ENCODE peak calls at places on chromosomes 16 and 17, in ten cellular contexts. One of them, this sample, is unnamed.

GRCh38 chr16:24851700-24852099 is 5.9 kb downstream of the SLC5A11 start:
- DNase-seq in NCI-H1930: no peak
- DNase-seq in CD4-positive, alpha-beta T cell: no peak
- DNase-seq in right atrium auricular region: no peak
- DNase-seq in OCI-LY7: no peak
- DNase-seq in hypothalamus: no peak
- DNase-seq in stromal cell of bone marrow: no peak
- DNase-seq in left cardiac atrium: no peak
- DNase-seq in Caco-2: no peak
- DNase-seq in AG08395: no peak
- DNase-seq in this sample: peak

GRCh38 chr16:81466351-81466960 is 21.8 kb downstream of the CMIP start:
- DNase-seq in NCI-H1930: no peak
- DNase-seq in CD4-positive, alpha-beta T cell: no peak
- DNase-seq in right atrium auricular region: no peak
- DNase-seq in OCI-LY7: no peak
- DNase-seq in hypothalamus: peak
- DNase-seq in stromal cell of bone marrow: no peak
- DNase-seq in left cardiac atrium: no peak
- DNase-seq in Caco-2: no peak
- DNase-seq in AG08395: no peak
- DNase-seq in this sample: no peak

GRCh38 chr16:27359051-27359450 is 42.9 kb upstream of the IL21R start:
- DNase-seq in NCI-H1930: no peak
- DNase-seq in CD4-positive, alpha-beta T cell: no peak
- DNase-seq in right atrium auricular region: no peak
- DNase-seq in OCI-LY7: no peak
- DNase-seq in hypothalamus: no peak
- DNase-seq in stromal cell of bone marrow: no peak
- DNase-seq in left cardiac atrium: no peak
- DNase-seq in Caco-2: no peak
- DNase-seq in AG08395: no peak
- DNase-seq in this sample: no peak

GRCh38 chr17:56098746-56099145 is 54.5 kb upstream of the ANKFN1 start:
- DNase-seq in NCI-H1930: no peak
- DNase-seq in CD4-positive, alpha-beta T cell: no peak
- DNase-seq in right atrium auricular region: no peak
- DNase-seq in OCI-LY7: no peak
- DNase-seq in hypothalamus: no peak
- DNase-seq in stromal cell of bone marrow: no peak
- DNase-seq in left cardiac atrium: no peak
- DNase-seq in Caco-2: no peak
- DNase-seq in AG08395: no peak
- DNase-seq in this sample: no peak

GRCh38 chr17:74478369-74479100 is 12.1 kb downstream of the CD300A start:
- DNase-seq in NCI-H1930: no peak
- DNase-seq in CD4-positive, alpha-beta T cell: no peak
- DNase-seq in right atrium auricular region: no peak
- DNase-seq in OCI-LY7: peak
- DNase-seq in hypothalamus: no peak
- DNase-seq in stromal cell of bone marrow: no peak
- DNase-seq in left cardiac atrium: no peak
- DNase-seq in Caco-2: no peak
- DNase-seq in AG08395: no peak
- DNase-seq in this sample: peak

GRCh38 chr17:19538095-19539039 is 4.7 kb downstream of the SLC47A1 start:
- DNase-seq in NCI-H1930: no peak
- DNase-seq in CD4-positive, alpha-beta T cell: no peak
- DNase-seq in right atrium auricular region: no peak
- DNase-seq in OCI-LY7: peak
- DNase-seq in hypothalamus: no peak
- DNase-seq in stromal cell of bone marrow: no peak
- DNase-seq in left cardiac atrium: no peak
- DNase-seq in Caco-2: peak
- DNase-seq in AG08395: no peak
- DNase-seq in this sample: no peak

GRCh38 chr17:77042688-77043330 is 98.0 kb upstream of the SEC14L1 start:
- DNase-seq in NCI-H1930: no peak
- DNase-seq in CD4-positive, alpha-beta T cell: no peak
- DNase-seq in right atrium auricular region: no peak
- DNase-seq in OCI-LY7: no peak
- DNase-seq in hypothalamus: no peak
- DNase-seq in stromal cell of bone marrow: no peak
- DNase-seq in left cardiac atrium: no peak
- DNase-seq in Caco-2: no peak
- DNase-seq in AG08395: no peak
- DNase-seq in this sample: no peak

GRCh38 chr17:54282886-54283285 is 460.2 kb downstream of the KIF2B start:
- DNase-seq in NCI-H1930: no peak
- DNase-seq in CD4-positive, alpha-beta T cell: no peak
- DNase-seq in right atrium auricular region: no peak
- DNase-seq in OCI-LY7: no peak
- DNase-seq in hypothalamus: no peak
- DNase-seq in stromal cell of bone marrow: no peak
- DNase-seq in left cardiac atrium: no peak
- DNase-seq in Caco-2: no peak
- DNase-seq in AG08395: no peak
- DNase-seq in this sample: no peak

GRCh38 chr17:62822080-62822904 is 14.2 kb upstream of the MARCHF10 start:
- DNase-seq in NCI-H1930: no peak
- DNase-seq in CD4-positive, alpha-beta T cell: no peak
- DNase-seq in right atrium auricular region: peak
- DNase-seq in OCI-LY7: no peak
- DNase-seq in hypothalamus: no peak
- DNase-seq in stromal cell of bone marrow: no peak
- DNase-seq in left cardiac atrium: peak
- DNase-seq in Caco-2: no peak
- DNase-seq in AG08395: no peak
- DNase-seq in this sample: no peak

GRCh38 chr17:49739662-49740271 is 24.2 kb downstream of the FAM117A start:
- DNase-seq in NCI-H1930: no peak
- DNase-seq in CD4-positive, alpha-beta T cell: peak
- DNase-seq in right atrium auricular region: peak
- DNase-seq in OCI-LY7: peak
- DNase-seq in hypothalamus: peak
- DNase-seq in stromal cell of bone marrow: no peak
- DNase-seq in left cardiac atrium: peak
- DNase-seq in Caco-2: no peak
- DNase-seq in AG08395: no peak
- DNase-seq in this sample: peak

GRCh38 chr17:47945529-47946508 is 4.4 kb downstream of the PNPO start:
- DNase-seq in NCI-H1930: no peak
- DNase-seq in CD4-positive, alpha-beta T cell: no peak
- DNase-seq in right atrium auricular region: no peak
- DNase-seq in OCI-LY7: no peak
- DNase-seq in hypothalamus: peak
- DNase-seq in stromal cell of bone marrow: no peak
- DNase-seq in left cardiac atrium: no peak
- DNase-seq in Caco-2: peak
- DNase-seq in AG08395: no peak
- DNase-seq in this sample: no peak

GRCh38 chr16:59201821-59202220 is 467.7 kb upstream of the GOT2 start:
- DNase-seq in NCI-H1930: no peak
- DNase-seq in CD4-positive, alpha-beta T cell: no peak
- DNase-seq in right atrium auricular region: no peak
- DNase-seq in OCI-LY7: no peak
- DNase-seq in hypothalamus: no peak
- DNase-seq in stromal cell of bone marrow: no peak
- DNase-seq in left cardiac atrium: no peak
- DNase-seq in Caco-2: no peak
- DNase-seq in AG08395: no peak
- DNase-seq in this sample: no peak

GRCh38 chr17:78107457-78107856 is 21.1 kb downstream of the TMC6 start:
- DNase-seq in NCI-H1930: no peak
- DNase-seq in CD4-positive, alpha-beta T cell: no peak
- DNase-seq in right atrium auricular region: no peak
- DNase-seq in OCI-LY7: no peak
- DNase-seq in hypothalamus: no peak
- DNase-seq in stromal cell of bone marrow: no peak
- DNase-seq in left cardiac atrium: no peak
- DNase-seq in Caco-2: no peak
- DNase-seq in AG08395: peak
- DNase-seq in this sample: peak

GRCh38 chr17:75020331-75021110 is 8.1 kb downstream of the MRPL58 start:
- DNase-seq in NCI-H1930: no peak
- DNase-seq in CD4-positive, alpha-beta T cell: no peak
- DNase-seq in right atrium auricular region: no peak
- DNase-seq in OCI-LY7: no peak
- DNase-seq in hypothalamus: peak
- DNase-seq in stromal cell of bone marrow: no peak
- DNase-seq in left cardiac atrium: no peak
- DNase-seq in Caco-2: no peak
- DNase-seq in AG08395: no peak
- DNase-seq in this sample: no peak

GRCh38 chr17:75242461-75243042 is 18.9 kb downstream of the GGA3 start:
- DNase-seq in NCI-H1930: no peak
- DNase-seq in CD4-positive, alpha-beta T cell: peak
- DNase-seq in right atrium auricular region: no peak
- DNase-seq in OCI-LY7: peak
- DNase-seq in hypothalamus: no peak
- DNase-seq in stromal cell of bone marrow: no peak
- DNase-seq in left cardiac atrium: no peak
- DNase-seq in Caco-2: no peak
- DNase-seq in AG08395: no peak
- DNase-seq in this sample: peak

GRCh38 chr17:34823023-34823422 is 138.2 kb downstream of the CCT6B start:
- DNase-seq in NCI-H1930: no peak
- DNase-seq in CD4-positive, alpha-beta T cell: no peak
- DNase-seq in right atrium auricular region: no peak
- DNase-seq in OCI-LY7: no peak
- DNase-seq in hypothalamus: no peak
- DNase-seq in stromal cell of bone marrow: no peak
- DNase-seq in left cardiac atrium: no peak
- DNase-seq in Caco-2: no peak
- DNase-seq in AG08395: no peak
- DNase-seq in this sample: no peak

GRCh38 chr16:79980650-79981521 is 380.3 kb upstream of the MAF start:
- DNase-seq in NCI-H1930: no peak
- DNase-seq in CD4-positive, alpha-beta T cell: no peak
- DNase-seq in right atrium auricular region: no peak
- DNase-seq in OCI-LY7: no peak
- DNase-seq in hypothalamus: peak
- DNase-seq in stromal cell of bone marrow: no peak
- DNase-seq in left cardiac atrium: no peak
- DNase-seq in Caco-2: no peak
- DNase-seq in AG08395: no peak
- DNase-seq in this sample: no peak

GRCh38 chr17:48610282-48611211 is at the start of gene HOXB7:
- DNase-seq in NCI-H1930: peak
- DNase-seq in CD4-positive, alpha-beta T cell: no peak
- DNase-seq in right atrium auricular region: no peak
- DNase-seq in OCI-LY7: peak
- DNase-seq in hypothalamus: no peak
- DNase-seq in stromal cell of bone marrow: no peak
- DNase-seq in left cardiac atrium: peak
- DNase-seq in Caco-2: peak
- DNase-seq in AG08395: peak
- DNase-seq in this sample: peak

GRCh38 chr16:55107851-55108250 is 177.2 kb downstream of the IRX5 start:
- DNase-seq in NCI-H1930: no peak
- DNase-seq in CD4-positive, alpha-beta T cell: no peak
- DNase-seq in right atrium auricular region: no peak
- DNase-seq in OCI-LY7: no peak
- DNase-seq in hypothalamus: no peak
- DNase-seq in stromal cell of bone marrow: no peak
- DNase-seq in left cardiac atrium: no peak
- DNase-seq in Caco-2: peak
- DNase-seq in AG08395: no peak
- DNase-seq in this sample: no peak

GRCh38 chr16:69567031-69567680 is 1.4 kb downstream of the NFAT5 start:
- DNase-seq in NCI-H1930: no peak
- DNase-seq in CD4-positive, alpha-beta T cell: no peak
- DNase-seq in right atrium auricular region: no peak
- DNase-seq in OCI-LY7: peak
- DNase-seq in hypothalamus: no peak
- DNase-seq in stromal cell of bone marrow: peak
- DNase-seq in left cardiac atrium: no peak
- DNase-seq in Caco-2: peak
- DNase-seq in AG08395: peak
- DNase-seq in this sample: peak

GRCh38 chr17:78534492-78535284 is 42.5 kb downstream of the DNAH17 start:
- DNase-seq in NCI-H1930: no peak
- DNase-seq in CD4-positive, alpha-beta T cell: no peak
- DNase-seq in right atrium auricular region: no peak
- DNase-seq in OCI-LY7: no peak
- DNase-seq in hypothalamus: peak
- DNase-seq in stromal cell of bone marrow: no peak
- DNase-seq in left cardiac atrium: no peak
- DNase-seq in Caco-2: no peak
- DNase-seq in AG08395: no peak
- DNase-seq in this sample: no peak

GRCh38 chr17:77366558-77367245 is 225.9 kb downstream of the SEC14L1 start:
- DNase-seq in NCI-H1930: no peak
- DNase-seq in CD4-positive, alpha-beta T cell: no peak
- DNase-seq in right atrium auricular region: no peak
- DNase-seq in OCI-LY7: peak
- DNase-seq in hypothalamus: no peak
- DNase-seq in stromal cell of bone marrow: no peak
- DNase-seq in left cardiac atrium: peak
- DNase-seq in Caco-2: no peak
- DNase-seq in AG08395: no peak
- DNase-seq in this sample: peak

GRCh38 chr17:43860077-43860725 is 13.2 kb downstream of the CD300LG start:
- DNase-seq in NCI-H1930: no peak
- DNase-seq in CD4-positive, alpha-beta T cell: no peak
- DNase-seq in right atrium auricular region: no peak
- DNase-seq in OCI-LY7: no peak
- DNase-seq in hypothalamus: no peak
- DNase-seq in stromal cell of bone marrow: no peak
- DNase-seq in left cardiac atrium: no peak
- DNase-seq in Caco-2: peak
- DNase-seq in AG08395: no peak
- DNase-seq in this sample: peak

GRCh38 chr16:85720319-85720637 is 30.6 kb downstream of the C16orf74 start:
- DNase-seq in NCI-H1930: no peak
- DNase-seq in CD4-positive, alpha-beta T cell: no peak
- DNase-seq in right atrium auricular region: no peak
- DNase-seq in OCI-LY7: no peak
- DNase-seq in hypothalamus: no peak
- DNase-seq in stromal cell of bone marrow: no peak
- DNase-seq in left cardiac atrium: no peak
- DNase-seq in Caco-2: no peak
- DNase-seq in AG08395: no peak
- DNase-seq in this sample: no peak

GRCh38 chr17:2701161-2701995 is 10.2 kb downstream of the CLUH start:
- DNase-seq in NCI-H1930: no peak
- DNase-seq in CD4-positive, alpha-beta T cell: no peak
- DNase-seq in right atrium auricular region: no peak
- DNase-seq in OCI-LY7: no peak
- DNase-seq in hypothalamus: no peak
- DNase-seq in stromal cell of bone marrow: no peak
- DNase-seq in left cardiac atrium: no peak
- DNase-seq in Caco-2: peak
- DNase-seq in AG08395: no peak
- DNase-seq in this sample: no peak

GRCh38 chr17:45382982-45383381 is 49.7 kb downstream of the ARHGAP27 start:
- DNase-seq in NCI-H1930: no peak
- DNase-seq in CD4-positive, alpha-beta T cell: no peak
- DNase-seq in right atrium auricular region: no peak
- DNase-seq in OCI-LY7: no peak
- DNase-seq in hypothalamus: no peak
- DNase-seq in stromal cell of bone marrow: no peak
- DNase-seq in left cardiac atrium: no peak
- DNase-seq in Caco-2: no peak
- DNase-seq in AG08395: no peak
- DNase-seq in this sample: no peak

GRCh38 chr17:58189436-58190146 is 2.9 kb upstream of the EPX start:
- DNase-seq in NCI-H1930: no peak
- DNase-seq in CD4-positive, alpha-beta T cell: no peak
- DNase-seq in right atrium auricular region: no peak
- DNase-seq in OCI-LY7: no peak
- DNase-seq in hypothalamus: no peak
- DNase-seq in stromal cell of bone marrow: peak
- DNase-seq in left cardiac atrium: peak
- DNase-seq in Caco-2: no peak
- DNase-seq in AG08395: peak
- DNase-seq in this sample: no peak

GRCh38 chr17:80447790-80448189 is 28.6 kb downstream of the NPTX1 start:
- DNase-seq in NCI-H1930: no peak
- DNase-seq in CD4-positive, alpha-beta T cell: no peak
- DNase-seq in right atrium auricular region: no peak
- DNase-seq in OCI-LY7: no peak
- DNase-seq in hypothalamus: no peak
- DNase-seq in stromal cell of bone marrow: no peak
- DNase-seq in left cardiac atrium: no peak
- DNase-seq in Caco-2: no peak
- DNase-seq in AG08395: no peak
- DNase-seq in this sample: no peak